ENCODE peak calls at places on chromosomes 2 and 18, in five cellular contexts. C is neural progenitor cell, A is GM23248, Y is PC-3, E is GM23338. J is an unnamed sample. For H3K27me3, the result is how much of the 10 kb centered on the place peaks cover.

GRCh38 chr2:37471994-37472393 is 127.6 kb downstream of the QPCT start:
- DNase-seq in C (no peak), A (peak), Y (peak), E (no peak), J (no peak)

GRCh38 chr2:237154050-237154638 is 68.5 kb downstream of the COPS8 start:
- DNase-seq in C (peak), A (peak), Y (peak), E (peak), J (peak)

GRCh38 chr2:23367760-23368159 is 17.2 kb upstream of the KLHL29 start:
- DNase-seq in C (no peak), A (peak), Y (peak), E (no peak), J (no peak)

GRCh38 chr2:238162516-238163441 is 4.0 kb downstream of the ERFE start:
- DNase-seq in C (no peak), A (peak), Y (no peak), E (no peak), J (no peak)

GRCh38 chr2:27409321-27410073 is at the start of gene PPM1G:
- DNase-seq in C (peak), A (peak), Y (peak), E (peak), J (peak)

GRCh38 chr2:34907812-34908211 is 1308.7 kb upstream of the FAM98A start:
- DNase-seq in C (no peak), A (no peak), Y (no peak), E (no peak), J (no peak)

GRCh38 chr18:40984856-40985255 is 970.2 kb upstream of the PIK3C3 start:
- DNase-seq in C (no peak), A (peak), Y (no peak), E (no peak), J (no peak)

GRCh38 chr2:61471905-61472805 is 1.3 kb upstream of the USP34 start:
- DNase-seq in C (peak), A (peak), Y (peak), E (peak), J (peak)

GRCh38 chr2:25380586-25381360 is 39.0 kb upstream of the DNMT3A start:
- DNase-seq in C (no peak), A (no peak), Y (no peak), E (no peak), J (peak)

GRCh38 chr18:12777543-12777942 is 74.7 kb downstream of the PSMG2 start:
- DNase-seq in C (no peak), A (peak), Y (peak), E (no peak), J (no peak)

GRCh38 chr2:148338544-148338943 is 306.0 kb upstream of the EPC2 start:
- DNase-seq in C (no peak), A (peak), Y (peak), E (no peak), J (no peak)

GRCh38 chr2:17538844-17539554 is 1.5 kb upstream of the VSNL1 start:
- DNase-seq in C (peak), A (peak), Y (no peak), E (peak), J (peak)

GRCh38 chr2:17539596-17539992 is 902 bp upstream of the VSNL1 start:
- DNase-seq in C (peak), A (peak), Y (no peak), E (peak), J (no peak)

GRCh38 chr2:17539993-17540812 is at the start of gene VSNL1:
- DNase-seq in C (peak), A (peak), Y (no peak), E (peak), J (peak)

GRCh38 chr2:17536416-17536815 is 4.1 kb upstream of the VSNL1 start:
- DNase-seq in C (no peak), A (peak), Y (peak), E (no peak), J (no peak)

GRCh38 chr2:17538022-17538843 is 2.3 kb upstream of the VSNL1 start:
- DNase-seq in C (peak), A (peak), Y (no peak), E (peak), J (peak)
- H3K27me3 ChIP-seq in C (under half), A (under half), Y (half or more), E (under half), J (under half)

DNA sequence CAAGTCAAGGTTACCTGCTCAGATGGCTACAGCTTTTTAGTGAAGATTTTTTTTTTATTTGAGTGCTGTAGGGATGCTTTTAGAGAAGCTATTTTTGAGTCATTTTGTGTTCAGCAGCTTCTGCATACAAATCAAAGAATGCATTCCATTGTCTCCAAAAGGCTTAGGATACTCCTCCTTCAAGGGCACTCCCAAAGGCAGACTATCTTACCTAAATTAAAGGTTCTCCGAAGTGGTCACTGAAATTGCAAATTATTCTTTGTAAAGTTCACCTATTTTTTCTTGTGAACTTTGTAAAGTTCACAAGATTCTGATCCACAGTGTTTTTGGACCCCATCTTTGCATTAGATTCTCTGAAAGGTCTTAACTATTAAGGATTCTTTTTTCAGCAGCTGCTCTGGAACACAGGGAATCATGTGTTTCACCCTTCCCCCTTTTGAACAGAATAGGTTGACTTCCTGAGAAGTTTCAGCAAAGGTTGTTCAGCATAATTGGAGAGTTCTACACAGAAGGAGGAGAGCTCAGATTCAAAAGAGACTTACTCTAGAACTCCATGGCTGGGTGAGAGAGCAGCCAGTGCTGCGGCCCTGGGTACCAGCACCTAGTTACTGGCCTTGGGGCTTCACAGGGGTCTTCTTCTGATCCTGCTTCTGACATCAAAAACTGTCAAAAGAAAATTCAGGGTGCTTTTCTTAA is 14.5 kb downstream of the CLIP4 start:
- DNase-seq in C (no peak), A (peak), Y (peak), E (peak), J (peak)
- TF ChIP-seq EZH2phosphoT487 in C (no peak), A (no peak), Y (no peak), E (no peak), J (no peak)

GRCh38 chr2:144511222-144511855 is 8.6 kb downstream of the ZEB2 start:
- DNase-seq in C (no peak), A (peak), Y (no peak), E (no peak), J (no peak)
- H3K27me3 ChIP-seq in C (under half), A (under half), Y (under half), E (half or more), J (under half)

GRCh38 chr2:145055651-145056050 is 535.7 kb upstream of the ZEB2 start:
- DNase-seq in C (no peak), A (peak), Y (no peak), E (no peak), J (no peak)
- TF ChIP-seq EZH2phosphoT487 in C (no peak), A (no peak), Y (no peak), E (no peak), J (no peak)

GRCh38 chr2:104856973-104857261 is 3.0 kb downstream of the POU3F3 start:
- DNase-seq in C (peak), A (no peak), Y (no peak), E (no peak), J (no peak)
- H3K27me3 ChIP-seq in C (half or more), A (under half), Y (half or more), E (half or more), J (under half)

DNA sequence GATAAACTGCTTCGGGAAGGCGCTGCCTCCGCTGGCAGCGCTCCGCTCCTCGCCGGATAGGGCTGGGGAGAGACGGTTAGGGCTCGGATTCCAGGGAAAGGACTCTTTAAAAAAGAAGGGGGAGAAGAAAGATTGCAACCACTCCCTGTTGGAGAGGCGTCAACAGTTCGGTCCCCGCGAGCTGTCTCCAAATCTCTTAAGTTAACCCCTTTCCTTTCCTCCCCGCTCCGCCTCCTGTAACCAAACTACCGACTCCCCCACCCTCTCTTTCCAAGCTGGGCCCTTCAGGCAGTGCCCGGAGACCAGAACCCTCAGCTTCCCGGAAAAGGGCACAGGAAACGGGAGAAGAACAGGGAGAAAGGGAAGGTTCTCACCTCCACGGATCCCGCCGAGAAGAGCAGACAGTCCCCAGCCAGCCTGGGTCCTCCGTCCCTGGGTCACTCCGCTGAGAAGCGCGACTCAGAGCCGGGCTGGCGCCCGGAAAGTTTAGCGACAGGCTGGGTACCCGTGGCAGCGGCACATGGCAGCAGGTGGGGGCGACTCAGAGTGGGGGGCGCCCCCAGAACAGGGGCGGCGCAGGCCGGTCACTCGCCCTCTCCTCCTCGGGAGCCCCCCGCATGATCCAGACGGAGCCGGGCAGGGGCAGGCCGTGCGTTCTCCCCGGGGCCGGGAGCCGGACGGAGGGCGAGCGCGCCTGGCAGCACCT is 662 bp downstream of the FZD5 start:
- DNase-seq in C (peak), A (peak), Y (peak), E (no peak), J (peak)
- TF ChIP-seq EZH2phosphoT487 in C (no peak), A (no peak), Y (no peak), E (no peak), J (no peak)

GRCh38 chr2:3959372-3959771 is 256.0 kb downstream of the DCDC2C start:
- DNase-seq in C (peak), A (peak), Y (peak), E (peak), J (peak)
- H3K27me3 ChIP-seq in C (under half), A (under half), Y (under half), E (under half), J (under half)

GRCh38 chr2:38602732-38603401 is at the start of gene HNRNPLL:
- DNase-seq in C (peak), A (peak), Y (peak), E (peak), J (peak)

GRCh38 chr2:38600242-38600891 is 2.4 kb downstream of the HNRNPLL start:
- DNase-seq in C (peak), A (peak), Y (peak), E (peak), J (no peak)

GRCh38 chr2:38601061-38601460 is 1.7 kb downstream of the HNRNPLL start:
- DNase-seq in C (no peak), A (peak), Y (peak), E (no peak), J (no peak)

GRCh38 chr2:38602136-38602731 is 494 bp downstream of the HNRNPLL start:
- DNase-seq in C (peak), A (peak), Y (peak), E (peak), J (peak)

GRCh38 chr2:38601463-38602135 is 1.1 kb downstream of the HNRNPLL start:
- DNase-seq in C (peak), A (peak), Y (peak), E (peak), J (peak)
- TF ChIP-seq EZH2phosphoT487 in C (no peak), A (no peak), Y (no peak), E (no peak), J (no peak)

GRCh38 chr2:216664593-216665034 is 30.7 kb downstream of the IGFBP5 start:
- DNase-seq in C (peak), A (peak), Y (peak), E (peak), J (no peak)
- H3K27me3 ChIP-seq in C (under half), A (under half), Y (under half), E (under half), J (under half)